ENCODE peak calls at places on chromosome 21, in eight cellular contexts. B, Q, M, F, G, D, E and T are unnamed samples.
A peak's percentile ranks its signal among the peaks of the same experiment; 100 is the strongest.

GRCh38 chr21:23638131-23638530 is 1969.2 kb downstream of the MRPL39 start:
- DNase-seq in B (no peak), Q (no peak), M (no peak), F (no peak), G (no peak), D (no peak), E (no peak), T (no peak)

GRCh38 chr21:27565418-27565817 is 598.5 kb upstream of the ADAMTS5 start:
- DNase-seq in B (no peak), Q (no peak), M (no peak), F (no peak), G (no peak), D (no peak), E (no peak), T (no peak)

GRCh38 chr21:21216013-21216412 is 217.8 kb downstream of the NCAM2 start:
- DNase-seq in B (no peak), Q (no peak), M (no peak), F (no peak), G (no peak), D (no peak), E (no peak), T (no peak)

GRCh38 chr21:19011448-19011847 is 607.9 kb upstream of the TMPRSS15 start:
- DNase-seq in B (no peak), Q (no peak), M (no peak), F (no peak), G (no peak), D (no peak), E (no peak), T (no peak)

GRCh38 chr21:45880097-45881068 is 101.2 kb upstream of the COL6A1 start:
- DNase-seq in B (peak; percentile 84), Q (peak; percentile 36), M (peak; percentile 69), F (peak; percentile 20), G (peak; percentile 76), D (peak; percentile 72), E (peak; percentile 59), T (peak; percentile 20)

GRCh38 chr21:41766883-41767605 is at the start of gene RIPK4:
- DNase-seq in B (no peak), Q (no peak), M (peak; percentile 90), F (peak; percentile 89), G (no peak), D (peak; percentile 83), E (no peak), T (peak; percentile 52)

GRCh38 chr21:38454161-38454560 is 44.1 kb downstream of the ERG start:
- DNase-seq in B (no peak), Q (no peak), M (no peak), F (no peak), G (no peak), D (no peak), E (no peak), T (no peak)

GRCh38 chr21:44761747-44762208 is 39.8 kb downstream of the UBE2G2 start:
- DNase-seq in B (no peak), Q (no peak), M (no peak), F (no peak), G (no peak), D (no peak), E (no peak), T (no peak)

GRCh38 chr21:15425049-15425448 is 304.7 kb upstream of the USP25 start:
- DNase-seq in B (no peak), Q (no peak), M (no peak), F (no peak), G (no peak), D (no peak), E (no peak), T (no peak)

GRCh38 chr21:31459457-31459856 is 115.4 kb upstream of the TIAM1 start:
- DNase-seq in B (no peak), Q (no peak), M (no peak), F (no peak), G (no peak), D (no peak), E (no peak), T (no peak)

GRCh38 chr21:45300786-45301520 is 13.3 kb upstream of the POFUT2 start:
- DNase-seq in B (no peak), Q (no peak), M (no peak), F (no peak), G (peak; percentile 15), D (peak; percentile 68), E (no peak), T (no peak)

GRCh38 chr21:17371470-17371869 is 141.4 kb upstream of the CXADR start:
- DNase-seq in B (peak; percentile 15), Q (no peak), M (no peak), F (no peak), G (peak; percentile 39), D (no peak), E (no peak), T (no peak)

GRCh38 chr21:45310446-45310845 is 22.8 kb upstream of the POFUT2 start:
- DNase-seq in B (no peak), Q (no peak), M (no peak), F (no peak), G (no peak), D (peak; percentile 49), E (no peak), T (no peak)

GRCh38 chr21:34869541-34869940 is 179.6 kb downstream of the RUNX1 start:
- DNase-seq in B (no peak), Q (no peak), M (no peak), F (no peak), G (no peak), D (no peak), E (no peak), T (no peak)
- H3K27ac ChIP-seq in B (no peak overlapping the region), Q (no peak overlapping the region), M (no peak overlapping the region), F (no peak overlapping the region), G (no peak overlapping the region), D (no peak overlapping the region), E (no peak overlapping the region), T (no peak overlapping the region)

DNA sequence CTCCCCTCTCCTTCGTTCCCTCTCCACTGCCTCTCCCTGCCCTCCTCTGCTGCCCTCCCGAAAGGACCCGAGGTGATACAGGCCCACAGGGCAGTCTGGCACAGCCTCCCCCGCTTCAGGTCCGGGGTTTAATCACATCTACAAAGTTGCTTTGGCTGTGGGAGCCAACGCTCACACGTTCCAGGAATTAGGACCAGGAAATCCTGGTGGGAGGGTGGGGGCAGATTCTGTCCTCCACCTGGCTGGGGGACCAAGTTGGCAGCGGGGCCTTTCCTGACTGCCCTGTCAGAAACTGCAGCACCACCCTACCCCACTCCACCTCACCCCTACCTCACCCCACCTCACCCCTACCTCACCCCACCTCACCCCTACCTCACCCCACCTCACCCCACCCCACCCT is 95.1 kb downstream of the WDR4 start:
- DNase-seq in B (no peak), Q (no peak), M (no peak), F (no peak), G (no peak), D (no peak), E (no peak), T (no peak)
- H3K27ac ChIP-seq in B (no peak overlapping the region), Q (peak overlapping the region; percentile 37), M (no peak overlapping the region), F (no peak overlapping the region), G (no peak overlapping the region), D (peak overlapping the region; percentile 28), E (peak overlapping the region; percentile 64), T (peak overlapping the region; percentile 74)

DNA sequence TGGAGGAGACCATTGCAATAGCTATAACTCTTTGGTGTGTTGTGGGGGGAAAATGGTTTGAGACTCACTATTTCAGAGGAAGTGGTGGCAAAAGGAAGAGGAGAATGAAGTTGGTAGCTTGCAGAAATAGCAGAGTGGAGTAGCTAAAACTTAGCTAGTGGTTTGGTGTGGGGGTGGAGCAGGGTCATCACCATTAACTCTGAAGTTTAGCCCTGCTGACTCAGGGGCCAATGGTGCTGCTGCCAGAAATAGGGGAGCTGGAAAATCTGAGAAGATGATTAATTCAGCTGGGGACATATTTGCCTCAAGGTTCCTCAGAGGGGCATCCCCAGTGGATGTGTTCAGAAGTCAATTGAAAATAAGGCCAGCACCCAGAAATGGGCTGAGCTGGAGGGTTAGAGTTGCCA is 65.4 kb downstream of the RUNX1 start:
- DNase-seq in B (no peak), Q (no peak), M (peak; percentile 12), F (no peak), G (peak; percentile 41), D (no peak), E (no peak), T (no peak)
- H3K27ac ChIP-seq in B (no peak overlapping the region), Q (no peak overlapping the region), M (no peak overlapping the region), F (no peak overlapping the region), G (peak overlapping the region; percentile 86), D (no peak overlapping the region), E (no peak overlapping the region), T (no peak overlapping the region)

GRCh38 chr21:34018910-34019309 is 54.5 kb upstream of the MRPS6 start:
- DNase-seq in B (no peak), Q (no peak), M (no peak), F (no peak), G (no peak), D (no peak), E (no peak), T (no peak)

GRCh38 chr21:34020005-34020847 is 53.2 kb upstream of the MRPS6 start:
- DNase-seq in B (no peak), Q (no peak), M (no peak), F (no peak), G (no peak), D (no peak), E (no peak), T (no peak)

GRCh38 chr21:34019402-34019801 is 54.0 kb upstream of the MRPS6 start:
- DNase-seq in B (no peak), Q (no peak), M (no peak), F (no peak), G (no peak), D (no peak), E (no peak), T (no peak)

GRCh38 chr21:34018185-34018584 is 55.2 kb upstream of the MRPS6 start:
- DNase-seq in B (no peak), Q (no peak), M (no peak), F (no peak), G (no peak), D (no peak), E (no peak), T (no peak)

DNA sequence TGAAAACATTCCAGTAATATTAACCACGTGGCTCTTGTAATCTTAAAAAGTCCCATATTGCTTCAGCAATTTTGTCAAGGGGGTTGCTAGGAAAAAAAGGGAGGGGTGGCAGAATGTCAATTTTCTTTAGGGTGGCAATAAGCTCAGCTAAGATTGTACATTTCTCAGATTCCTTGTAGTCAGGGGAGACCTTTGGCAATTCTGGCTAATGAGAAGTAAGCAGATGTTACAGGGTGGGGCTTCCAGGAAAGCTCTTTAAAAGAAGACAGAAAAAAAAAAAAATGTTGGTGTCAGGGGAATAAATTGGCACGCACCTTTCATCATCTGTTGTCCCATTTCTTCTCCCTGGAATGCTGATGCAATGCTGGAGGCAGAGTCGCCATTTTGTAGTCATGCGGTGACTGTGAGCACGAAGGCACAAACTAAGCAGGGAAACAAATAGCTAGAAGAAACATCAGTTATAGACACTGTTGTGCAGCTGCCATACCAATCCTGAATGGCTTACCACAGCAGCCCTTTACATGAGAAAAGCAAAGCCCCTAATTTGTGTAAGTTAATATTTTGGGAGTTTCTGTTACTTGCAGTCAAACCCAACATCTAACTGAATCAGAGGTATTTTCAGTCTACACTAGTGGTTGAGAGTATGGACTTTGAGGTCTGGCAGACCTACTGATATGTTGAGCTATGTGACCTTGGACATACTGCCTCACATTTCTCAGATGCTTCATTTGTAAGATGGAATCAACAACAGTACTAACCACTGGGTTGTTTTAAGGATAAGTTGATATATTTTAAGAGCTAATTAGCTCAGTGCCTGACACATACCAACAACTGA is 56.0 kb upstream of the MRPS6 start:
- DNase-seq in B (no peak), Q (no peak), M (no peak), F (no peak), G (no peak), D (no peak), E (no peak), T (no peak)
- H3K27ac ChIP-seq in B (no peak overlapping the region), Q (no peak overlapping the region), M (no peak overlapping the region), F (no peak overlapping the region), G (no peak overlapping the region), D (no peak overlapping the region), E (no peak overlapping the region), T (no peak overlapping the region)